ENCODE peak calls at places on chromosomes 13 and 19, in four cellular contexts. P is cardiac muscle cell, B is OCI-LY7, S is psoas muscle. R is an unnamed sample.

GRCh38 chr13:57624565-57625435 is 6.7 kb upstream of the PCDH17 start:
- DNase-seq in P (peak), B (peak), S (no peak), R (peak)

GRCh38 chr19:34145741-34146202 is 26.5 kb upstream of the LSM14A start:
- DNase-seq in P (peak), B (peak), S (no peak), R (peak)

GRCh38 chr19:4814625-4815425 is 16.7 kb downstream of the TICAM1 start:
- DNase-seq in P (no peak), B (no peak), S (no peak), R (no peak)

GRCh38 chr13:29859971-29860370 is 9.6 kb upstream of the UBL3 start:
- DNase-seq in P (no peak), B (no peak), S (no peak), R (no peak)

GRCh38 chr13:101202590-101202989 is 213.7 kb downstream of the NALCN start:
- DNase-seq in P (no peak), B (no peak), S (no peak), R (no peak)

GRCh38 chr13:97946951-97947588 is 6.4 kb upstream of the IPO5 start:
- DNase-seq in P (no peak), B (no peak), S (no peak), R (no peak)

GRCh38 chr19:29614780-29615179 is 8.7 kb downstream of the POP4 start:
- DNase-seq in P (no peak), B (no peak), S (no peak), R (no peak)

GRCh38 chr13:101325423-101325822 is 90.9 kb downstream of the NALCN start:
- DNase-seq in P (no peak), B (no peak), S (no peak), R (no peak)

GRCh38 chr13:20392530-20392929 is 133.1 kb downstream of the CRYL1 start:
- DNase-seq in P (no peak), B (no peak), S (no peak), R (no peak)

GRCh38 chr19:7806234-7806633 is 23.8 kb upstream of the EVI5L start:
- DNase-seq in P (no peak), B (no peak), S (no peak), R (no peak)

GRCh38 chr13:75666646-75667351 is 30.7 kb downstream of the LMO7 start:
- DNase-seq in P (no peak), B (no peak), S (no peak), R (no peak)

GRCh38 chr19:43809762-43810696 is 7.8 kb upstream of the LYPD5 start:
- DNase-seq in P (peak), B (peak), S (no peak), R (no peak)

GRCh38 chr13:42883771-42884170 is 102.4 kb downstream of the FAM216B start:
- DNase-seq in P (peak), B (no peak), S (peak), R (no peak)

GRCh38 chr13:77836423-77836822 is 82.2 kb downstream of the EDNRB start:
- DNase-seq in P (no peak), B (no peak), S (no peak), R (no peak)

GRCh38 chr19:46303702-46304397 is 7.0 kb downstream of the HIF3A start:
- DNase-seq in P (peak), B (no peak), S (peak), R (peak)

GRCh38 chr13:82412749-82413148 is 1469.5 kb downstream of the SLITRK1 start:
- DNase-seq in P (peak), B (no peak), S (no peak), R (no peak)

GRCh38 chr19:11130824-11131455 is 24.6 kb downstream of the SPC24 start:
- DNase-seq in P (peak), B (peak), S (peak), R (peak)

GRCh38 chr19:44875666-44876418 is 15.2 kb upstream of the TOMM40 start:
- DNase-seq in P (no peak), B (no peak), S (no peak), R (no peak)

GRCh38 chr19:5539431-5539833 is 28.3 kb downstream of the TINCR start:
- DNase-seq in P (peak), B (no peak), S (no peak), R (no peak)

GRCh38 chr19:49425922-49426592 is 869 bp downstream of the GFY start:
- DNase-seq in P (peak), B (peak), S (no peak), R (peak)

GRCh38 chr19:48991823-48992570 is 1.1 kb downstream of the GYS1 start:
- DNase-seq in P (peak), B (no peak), S (peak), R (no peak)

GRCh38 chr19:56162258-56162657 is 13.6 kb upstream of the GALP start:
- DNase-seq in P (no peak), B (no peak), S (no peak), R (peak)

GRCh38 chr19:13396256-13397080 is 109.8 kb downstream of the CACNA1A start:
- DNase-seq in P (peak), B (peak), S (no peak), R (peak)

GRCh38 chr13:76000131-76000530 is 364.0 kb downstream of the LMO7 start:
- DNase-seq in P (no peak), B (no peak), S (no peak), R (no peak)

GRCh38 chr19:53333071-53333465 is 481 bp upstream of the ZNF845 start:
- DNase-seq in P (peak), B (peak), S (peak), R (peak)

GRCh38 chr19:13882841-13883240 is 5.9 kb downstream of the NANOS3 start:
- DNase-seq in P (no peak), B (no peak), S (no peak), R (peak)

GRCh38 chr19:41928754-41929535 is 696 bp upstream of the ERFL start:
- DNase-seq in P (no peak), B (peak), S (no peak), R (peak)

GRCh38 chr13:41756198-41756885 is 204.6 kb downstream of the VWA8 start:
- DNase-seq in P (no peak), B (peak), S (no peak), R (no peak)

GRCh38 chr19:34577056-34577455 is 95.5 kb downstream of the WTIP start:
- DNase-seq in P (no peak), B (no peak), S (no peak), R (no peak)

GRCh38 chr13:25300861-25301346 is 521 bp upstream of the NUP58 start:
- DNase-seq in P (no peak), B (no peak), S (peak), R (peak)

GRCh38 chr13:52179925-52180324 is 20.5 kb upstream of the NEK3 start:
- DNase-seq in P (no peak), B (no peak), S (no peak), R (no peak)

GRCh38 chr19:58516964-58517833 is 2.4 kb downstream of the ZBTB45 start:
- DNase-seq in P (no peak), B (no peak), S (no peak), R (no peak)

GRCh38 chr19:35509018-35509652 is 4.3 kb downstream of the DMKN start:
- DNase-seq in P (peak), B (no peak), S (no peak), R (peak)

GRCh38 chr13:42116225-42116624 is 67.8 kb downstream of the DGKH start:
- DNase-seq in P (no peak), B (no peak), S (no peak), R (no peak)

GRCh38 chr13:110458017-110458416 is 103.5 kb downstream of the RAB20 start:
- DNase-seq in P (no peak), B (no peak), S (no peak), R (no peak)

GRCh38 chr13:73542446-73542845 is 483.6 kb downstream of the KLF5 start:
- DNase-seq in P (no peak), B (no peak), S (no peak), R (no peak)

GRCh38 chr13:75769141-75769905 is 133.2 kb downstream of the LMO7 start:
- DNase-seq in P (no peak), B (no peak), S (no peak), R (no peak)

GRCh38 chr13:80452279-80452678 is 111.4 kb upstream of the SPRY2 start:
- DNase-seq in P (no peak), B (no peak), S (no peak), R (no peak)
- TF ChIP-seq CTCF in P (no peak), B (no peak), S (no peak), R (no peak)

DNA sequence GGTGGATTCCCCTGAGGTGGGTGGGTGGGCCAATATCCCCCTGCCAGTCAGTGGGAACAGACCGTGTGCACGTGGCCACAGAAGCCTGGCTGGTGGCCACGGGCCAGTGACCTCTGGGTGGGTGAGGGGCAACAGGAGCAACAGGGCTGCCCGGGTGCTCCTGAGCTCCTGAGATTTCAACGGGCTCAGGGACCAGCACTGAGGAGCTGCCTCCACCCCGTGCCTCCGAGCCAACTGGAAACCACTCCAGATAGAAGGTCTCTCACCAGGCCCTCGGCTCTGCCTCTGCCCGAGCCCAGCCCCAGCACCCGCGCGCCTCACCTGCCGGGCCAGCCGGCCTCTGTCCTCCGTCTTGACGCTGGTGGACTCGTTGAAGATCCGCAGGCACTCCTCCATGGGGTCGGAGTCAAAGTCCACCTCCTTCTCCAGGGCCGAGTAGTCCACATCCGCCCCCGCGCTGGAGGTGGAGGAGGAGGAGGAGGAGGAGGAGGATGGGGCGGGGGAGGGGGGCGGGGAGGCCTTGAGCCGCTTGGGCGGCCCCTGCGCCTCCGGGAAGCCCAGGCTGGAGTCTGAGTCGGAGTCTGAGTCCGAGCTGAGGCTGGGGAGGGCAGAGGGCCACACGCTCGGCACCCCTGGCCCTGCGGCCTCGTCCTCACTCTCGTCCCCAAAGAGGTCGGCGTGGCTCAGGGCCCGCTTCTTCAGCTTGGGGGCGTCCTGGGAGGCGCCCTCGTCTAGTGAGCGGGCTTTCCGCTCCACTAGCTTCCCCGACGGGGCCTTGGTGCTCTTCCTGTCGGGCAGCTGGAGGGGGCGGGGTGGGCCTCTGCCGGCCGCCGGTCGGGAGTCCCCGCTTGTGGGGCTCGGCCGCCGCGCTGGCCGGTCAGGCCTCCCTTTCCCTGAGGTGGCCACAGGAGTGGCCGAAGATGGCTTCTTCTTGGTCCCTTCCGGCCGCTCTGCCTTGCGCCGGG is 14.8 kb upstream of the ATP8B3 start:
- DNase-seq in P (no peak), B (no peak), S (no peak), R (no peak)
- TF ChIP-seq CTCF in P (no peak), B (no peak), S (no peak), R (no peak)

GRCh38 chr19:51339313-51339686 is 2.6 kb downstream of the VSIG10L start:
- DNase-seq in P (no peak), B (no peak), S (no peak), R (no peak)

GRCh38 chr19:51337861-51338562 is 3.9 kb downstream of the VSIG10L start:
- DNase-seq in P (no peak), B (no peak), S (peak), R (no peak)

GRCh38 chr19:51338563-51339312 is 3.2 kb downstream of the VSIG10L start:
- DNase-seq in P (peak), B (peak), S (peak), R (peak)

GRCh38 chr19:51341066-51341465 is 873 bp downstream of the VSIG10L start:
- DNase-seq in P (no peak), B (no peak), S (peak), R (no peak)

DNA sequence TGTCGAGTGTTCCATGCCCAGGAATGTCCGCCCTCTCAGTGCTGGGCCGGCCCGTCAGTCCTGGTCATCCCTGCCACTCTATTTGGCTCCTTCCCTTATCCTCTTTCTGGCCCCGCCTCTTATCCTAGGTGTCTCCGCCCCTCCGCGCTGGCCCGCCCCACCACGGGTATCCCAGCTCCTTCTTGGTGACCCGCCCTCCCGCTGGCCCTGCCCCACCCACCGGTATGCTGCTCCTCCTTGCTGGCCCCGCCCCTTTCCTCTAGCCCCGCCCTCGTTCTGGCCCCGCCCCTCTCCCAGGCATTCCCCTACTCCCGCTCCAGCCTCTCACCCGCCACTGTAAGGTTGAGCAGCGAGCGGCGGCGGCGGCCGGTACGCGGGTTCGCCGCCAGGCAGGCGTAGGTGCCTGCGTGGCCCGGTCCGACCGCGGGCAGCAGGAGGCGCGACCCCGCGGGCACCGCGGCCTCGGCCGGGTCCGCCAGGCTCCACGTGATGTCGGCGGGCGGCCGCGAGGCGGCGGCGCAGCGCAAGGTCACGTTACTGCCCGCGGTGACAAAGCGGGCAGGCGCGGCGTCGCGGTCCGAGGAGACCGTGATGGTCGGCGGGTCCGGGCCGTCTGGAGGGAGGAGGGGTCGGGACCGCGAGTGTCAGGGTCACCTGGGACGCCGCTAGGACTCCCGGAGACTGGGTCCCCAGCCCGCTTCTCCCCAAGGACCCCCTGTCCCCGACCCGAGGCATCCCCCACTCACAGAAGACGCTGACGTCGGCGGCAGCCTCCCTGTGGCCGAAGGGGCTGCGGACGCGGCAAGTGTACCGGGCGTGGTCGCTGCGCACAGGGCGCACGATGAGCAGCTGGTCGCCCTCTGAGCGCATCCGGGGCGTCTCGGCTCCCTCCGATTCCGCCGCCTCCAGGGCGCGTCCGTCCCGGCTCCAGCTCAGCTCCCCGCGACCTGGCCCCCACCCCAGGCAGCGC is 2.0 kb downstream of the VSIG10L start:
- DNase-seq in P (peak), B (peak), S (peak), R (peak)
- TF ChIP-seq CTCF in P (no peak), B (peak), S (peak), R (peak)

DNA sequence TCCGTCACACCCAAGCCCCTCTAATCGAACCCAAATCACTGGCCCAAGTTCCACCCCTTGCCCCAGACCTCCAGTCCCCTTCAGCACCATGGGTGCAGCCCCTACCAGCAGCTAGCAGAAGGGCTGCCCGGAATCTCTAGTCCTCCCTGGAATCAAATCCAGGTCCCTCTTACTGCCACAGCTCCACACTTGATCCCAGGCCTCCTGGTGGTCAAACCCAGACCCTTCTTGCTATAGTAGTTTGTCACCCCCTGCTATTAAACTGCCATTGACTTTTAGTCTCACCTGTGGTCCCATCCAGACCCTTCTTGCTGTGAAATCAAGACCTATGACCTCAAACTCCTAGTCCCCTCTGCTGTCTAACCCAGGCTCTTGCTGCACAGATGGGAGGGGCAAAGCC is 8.7 kb downstream of the HIPK4 start:
- DNase-seq in P (no peak), B (no peak), S (no peak), R (no peak)
- TF ChIP-seq CTCF in P (no peak), B (peak), S (no peak), R (no peak)

DNA sequence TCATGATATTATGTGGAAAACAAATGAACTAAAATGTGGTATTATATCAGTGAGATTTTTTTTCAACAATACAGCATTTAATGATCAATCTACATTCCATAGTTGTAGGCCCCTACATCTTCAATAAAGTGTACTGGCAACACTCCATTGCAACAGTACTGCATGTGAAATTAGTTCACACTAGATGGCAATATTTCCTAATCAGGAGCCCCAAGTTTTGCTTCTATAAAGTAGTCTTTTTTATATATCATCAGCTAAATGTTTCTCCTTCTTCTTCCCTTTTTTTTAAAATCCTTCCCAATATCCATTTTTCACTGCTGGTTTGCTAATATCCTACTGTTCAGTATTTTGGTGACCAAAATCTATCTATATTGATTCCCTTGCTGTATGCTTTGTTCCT is 528.3 kb upstream of the ATXN8OS start:
- DNase-seq in P (peak), B (no peak), S (no peak), R (no peak)
- TF ChIP-seq CTCF in P (no peak), B (peak), S (no peak), R (no peak)

GRCh38 chr13:54912367-54912766 is 1883.8 kb downstream of the OLFM4 start:
- DNase-seq in P (no peak), B (no peak), S (no peak), R (no peak)
- TF ChIP-seq CTCF in P (no peak), B (no peak), S (no peak), R (no peak)

DNA sequence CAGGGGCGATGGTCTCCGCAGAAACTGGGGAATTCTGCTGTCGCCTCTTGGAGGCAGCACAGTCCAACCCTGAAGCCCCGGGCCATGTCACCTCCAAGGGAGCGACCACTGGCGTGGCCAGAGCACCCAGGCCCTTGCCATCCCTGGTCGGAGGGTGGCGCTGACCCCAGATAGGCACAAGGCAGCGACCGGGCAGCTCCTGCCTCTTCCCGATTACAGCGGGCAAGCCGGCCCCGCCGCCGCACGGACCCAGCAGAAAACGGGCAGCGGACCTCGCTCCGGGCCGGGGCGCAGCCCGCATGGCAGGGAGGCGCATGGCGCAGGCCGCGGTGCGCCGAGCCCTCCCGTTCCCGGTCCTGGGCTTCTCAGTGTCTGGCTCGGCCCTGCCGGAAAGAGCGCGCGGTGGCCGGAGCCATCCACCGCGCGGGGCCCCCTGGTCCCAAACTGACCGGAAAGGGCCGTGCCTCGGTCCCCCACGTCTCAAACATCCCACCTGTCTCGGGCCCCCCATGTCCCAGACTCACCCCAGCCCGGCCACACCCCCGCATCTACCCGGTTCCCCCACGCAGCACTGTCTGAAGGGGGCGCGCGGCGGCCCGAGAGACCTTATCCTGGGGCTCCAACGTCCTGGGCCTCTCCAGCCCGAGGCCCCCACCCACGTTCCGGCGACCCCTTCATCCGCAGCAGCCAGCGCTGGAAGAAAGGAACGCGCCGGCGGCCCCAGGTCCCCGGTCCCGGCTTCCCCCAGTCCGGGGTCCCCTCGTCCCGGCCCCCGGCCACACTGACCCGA is 725 bp downstream of the CERS1 start:
- DNase-seq in P (peak), B (peak), S (peak), R (peak)
- TF ChIP-seq CTCF in P (peak), B (peak), S (peak), R (no peak)

R was measured in activated CD8-positive, alpha-beta T cell treated with anti-CD3 and anti-CD28 coated beads for 36 hours.